ENCODE peak calls at places on chromosomes 12 and 14, in six cellular contexts. M, R, P, U, S and D are unnamed samples.

GRCh38 chr14:61525293-61526011 is 169.9 kb upstream of the HIF1A start:
- DNase-seq in M (peak), R (peak), P (peak), U (no peak), S (peak), D (peak)

GRCh38 chr12:119802472-119802871 is 74.6 kb downstream of the CIT start:
- DNase-seq in M (no peak), R (no peak), P (peak), U (peak), S (no peak), D (peak)

GRCh38 chr12:6784292-6784691 is 5.0 kb upstream of the CD4 start:
- DNase-seq in M (no peak), R (no peak), P (no peak), U (no peak), S (no peak), D (no peak)

GRCh38 chr12:93572712-93573551 is 457 bp downstream of the SOCS2 start:
- DNase-seq in M (no peak), R (no peak), P (peak), U (no peak), S (peak), D (no peak)

GRCh38 chr14:50082784-50083466 is 33.4 kb downstream of the VCPKMT start:
- DNase-seq in M (no peak), R (no peak), P (no peak), U (no peak), S (no peak), D (no peak)

GRCh38 chr12:105748806-105749600 is 389.8 kb downstream of the NUAK1 start:
- DNase-seq in M (peak), R (no peak), P (peak), U (peak), S (no peak), D (no peak)

GRCh38 chr12:47946413-47947107 is 16.8 kb upstream of the TMEM106C start:
- DNase-seq in M (no peak), R (no peak), P (no peak), U (no peak), S (peak), D (no peak)

GRCh38 chr14:101781240-101782061 is 19.9 kb downstream of the PPP2R5C start:
- DNase-seq in M (no peak), R (no peak), P (peak), U (no peak), S (no peak), D (no peak)

GRCh38 chr14:104431351-104431928 is 148.1 kb upstream of the C14orf180 start:
- DNase-seq in M (no peak), R (no peak), P (no peak), U (no peak), S (no peak), D (no peak)

GRCh38 chr12:46110928-46111699 is 120.7 kb upstream of the SCAF11 start:
- DNase-seq in M (no peak), R (no peak), P (no peak), U (no peak), S (no peak), D (no peak)

GRCh38 chr12:19575307-19576243 is 136.3 kb downstream of the AEBP2 start:
- DNase-seq in M (no peak), R (peak), P (peak), U (no peak), S (peak), D (no peak)

GRCh38 chr14:68394719-68395117 is 398.1 kb downstream of the ZFP36L1 start:
- DNase-seq in M (no peak), R (no peak), P (no peak), U (no peak), S (no peak), D (peak)

GRCh38 chr12:112182499-112182898 is 57.1 kb downstream of the TRAFD1 start:
- DNase-seq in M (no peak), R (no peak), P (no peak), U (peak), S (no peak), D (peak)

GRCh38 chr12:110159671-110160245 is 35.6 kb downstream of the IFT81 start:
- DNase-seq in M (no peak), R (no peak), P (no peak), U (no peak), S (no peak), D (no peak)

GRCh38 chr12:115963030-115963480 is 314.4 kb downstream of the MED13L start:
- DNase-seq in M (no peak), R (no peak), P (no peak), U (no peak), S (peak), D (no peak)

GRCh38 chr12:46152456-46152855 is 116.4 kb downstream of the SLC38A1 start:
- DNase-seq in M (no peak), R (no peak), P (no peak), U (no peak), S (no peak), D (no peak)

GRCh38 chr14:41404121-41404520 is 202.6 kb upstream of the LRFN5 start:
- DNase-seq in M (no peak), R (no peak), P (no peak), U (no peak), S (no peak), D (no peak)

DNA sequence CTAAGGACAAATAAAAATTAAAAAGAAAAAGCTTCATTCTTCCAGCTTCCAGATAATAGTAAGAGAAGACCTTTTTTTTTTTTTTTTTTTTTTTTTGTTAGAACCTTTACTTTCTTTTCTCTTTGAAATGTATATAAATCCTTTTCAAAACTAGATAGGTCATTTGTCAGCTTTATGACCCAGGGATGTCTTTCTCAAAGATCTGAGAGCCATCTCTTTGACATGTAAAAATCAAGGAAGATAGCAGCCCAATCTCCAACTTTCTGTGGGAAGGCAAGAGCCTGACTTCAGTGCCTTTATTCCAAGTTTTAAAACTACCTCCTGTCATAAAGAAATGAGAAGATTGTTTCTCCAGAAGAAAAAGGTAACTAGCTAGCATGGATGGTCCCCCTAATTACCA is 203.3 kb upstream of the LRFN5 start:
- DNase-seq in M (no peak), R (no peak), P (no peak), U (no peak), S (no peak), D (no peak)
- H3K27ac ChIP-seq in M (no peak), R (no peak), P (no peak), U (no peak), S (no peak), D (no peak)

DNA sequence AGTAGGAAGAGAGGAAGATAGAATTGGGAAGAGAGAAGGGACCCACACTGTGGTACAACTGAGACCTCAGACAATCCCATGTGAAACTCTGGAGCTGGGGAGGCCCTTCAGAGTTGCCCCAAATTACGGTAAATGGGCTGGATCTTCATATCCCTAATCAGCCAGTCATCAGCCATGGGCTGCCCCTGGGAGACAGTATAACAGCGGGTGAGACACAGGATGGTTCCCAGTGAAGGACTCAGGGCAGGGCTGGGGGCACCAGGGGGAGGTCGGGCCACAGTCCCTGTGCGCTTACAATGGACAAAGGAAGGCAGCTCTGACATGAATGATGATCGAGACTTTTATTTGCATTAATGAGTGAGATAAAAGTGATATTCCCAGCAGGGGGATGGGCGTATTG is 74.2 kb upstream of the BDKRB2 start:
- DNase-seq in M (no peak), R (no peak), P (no peak), U (no peak), S (no peak), D (no peak)
- H3K27ac ChIP-seq in M (no peak), R (no peak), P (no peak), U (no peak), S (no peak), D (no peak)

DNA sequence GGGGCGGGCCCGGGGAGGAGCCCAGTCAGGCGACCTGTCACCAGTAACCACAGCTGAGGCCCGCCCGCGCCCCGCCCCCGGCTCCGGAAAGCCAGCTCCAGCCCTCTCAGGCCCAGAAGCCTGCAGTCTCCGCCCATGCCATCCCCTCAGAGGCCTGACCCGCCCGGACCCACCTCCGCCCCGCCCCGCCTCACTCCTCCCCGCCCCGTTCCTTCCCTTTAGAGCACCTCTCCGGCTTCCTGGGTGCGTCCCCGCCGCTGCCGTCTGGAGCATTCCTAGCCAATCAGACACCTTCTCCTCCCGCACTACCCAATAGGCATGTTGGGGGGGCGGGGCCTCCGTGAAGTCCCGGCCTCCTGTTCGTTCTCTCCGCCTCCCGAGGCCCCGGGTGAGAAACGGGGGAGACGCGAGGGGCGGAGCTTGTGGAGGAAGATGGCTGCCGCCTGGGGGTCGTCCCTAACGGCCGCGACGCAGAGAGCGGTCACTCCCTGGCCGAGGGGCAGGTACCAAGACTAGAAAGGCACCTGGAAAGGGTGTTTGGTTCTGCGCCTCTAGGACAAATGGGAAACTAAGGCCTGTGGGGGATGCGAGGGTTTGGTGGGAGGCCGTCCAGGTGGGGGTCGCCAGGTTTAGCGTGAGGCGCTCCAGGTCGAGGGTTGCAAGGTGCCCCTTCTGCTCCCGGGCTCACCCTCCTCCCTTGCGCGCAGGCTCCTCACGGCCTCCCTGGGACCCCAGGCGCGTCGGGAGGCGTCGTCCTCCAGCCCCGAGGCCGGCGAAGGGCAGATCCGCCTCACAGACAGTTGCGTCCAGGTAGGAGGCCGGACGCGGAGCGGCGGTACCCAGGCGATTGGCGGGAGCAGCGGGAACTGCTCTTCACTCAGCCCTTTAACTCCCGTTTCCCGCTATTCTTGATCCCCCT is at the start of gene ISCA2:
- DNase-seq in M (peak), R (peak), P (peak), U (peak), S (peak), D (peak)
- H3K27ac ChIP-seq in M (peak), R (peak), P (peak), U (peak), S (peak), D (peak)

DNA sequence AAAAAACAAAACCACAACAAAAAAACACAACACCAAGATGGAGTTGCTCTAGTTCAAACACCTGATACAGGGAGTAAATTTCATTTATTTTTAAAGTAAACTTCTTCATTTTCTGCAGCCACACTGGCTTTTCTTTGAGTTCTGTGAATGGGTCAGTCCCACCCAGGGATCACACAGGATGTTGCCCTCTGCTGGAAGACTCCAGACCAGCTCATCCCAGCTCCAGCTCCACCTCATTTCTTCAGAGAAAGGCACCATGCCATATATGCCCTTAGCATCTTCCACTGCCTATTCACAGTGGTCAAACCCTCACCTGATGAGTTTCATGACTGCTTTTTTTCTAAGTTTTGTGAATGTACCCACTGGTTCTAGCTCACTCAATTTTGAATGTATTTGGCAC is 8.0 kb downstream of the GLIPR1 start:
- DNase-seq in M (no peak), R (peak), P (peak), U (no peak), S (peak), D (no peak)
- H3K27ac ChIP-seq in M (no peak), R (no peak), P (no peak), U (no peak), S (no peak), D (no peak)

DNA sequence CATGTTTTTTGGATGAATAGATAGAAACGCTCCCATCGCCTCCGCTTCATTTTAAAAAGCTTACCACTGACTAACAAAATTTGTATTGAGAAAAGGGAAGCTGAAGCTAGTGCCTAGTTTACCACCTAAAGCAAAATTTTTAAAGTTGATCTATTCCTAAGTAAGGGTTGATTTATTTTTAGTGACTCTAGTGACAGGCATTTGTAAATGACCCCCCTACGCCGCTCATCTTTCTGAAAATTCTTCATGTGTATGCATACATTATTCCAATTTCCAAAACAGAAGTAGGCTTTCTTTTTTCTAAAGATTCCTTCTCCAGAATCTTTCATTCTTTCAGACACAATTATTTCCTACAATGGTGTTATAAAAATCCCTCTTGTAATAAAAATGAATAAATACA is 5.4 kb downstream of the HMGA2 start:
- DNase-seq in M (no peak), R (no peak), P (no peak), U (no peak), S (no peak), D (no peak)
- H3K27ac ChIP-seq in M (no peak), R (no peak), P (no peak), U (no peak), S (peak), D (no peak)

GRCh38 chr12:118035194-118036041 is 18.9 kb downstream of the RFC5 start:
- DNase-seq in M (no peak), R (peak), P (no peak), U (no peak), S (peak), D (no peak)

GRCh38 chr12:118032188-118032587 is 15.7 kb downstream of the RFC5 start:
- DNase-seq in M (no peak), R (no peak), P (no peak), U (no peak), S (no peak), D (no peak)

GRCh38 chr12:118033902-118034301 is 17.4 kb downstream of the RFC5 start:
- DNase-seq in M (no peak), R (no peak), P (no peak), U (no peak), S (peak), D (no peak)

GRCh38 chr12:118034429-118035193 is 18.1 kb downstream of the RFC5 start:
- DNase-seq in M (no peak), R (peak), P (no peak), U (no peak), S (peak), D (no peak)

DNA sequence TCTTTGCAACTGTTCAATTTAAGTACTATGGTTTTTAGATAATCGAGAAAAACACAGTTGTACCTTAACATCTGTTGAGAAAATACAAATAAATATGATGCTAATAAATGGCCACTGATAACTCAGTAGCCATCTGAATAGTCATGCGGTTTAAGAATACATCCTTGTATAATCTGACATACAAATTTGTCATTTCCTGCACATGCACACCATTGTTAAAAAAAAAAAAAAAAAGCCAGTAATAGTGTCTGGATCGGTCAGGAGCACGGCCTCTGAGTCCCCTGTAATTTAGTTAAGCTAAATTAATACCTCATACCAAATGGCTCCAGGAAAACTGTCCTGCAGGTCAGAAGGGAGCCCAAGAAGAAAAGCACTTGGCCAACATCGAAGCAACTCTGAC is 16.8 kb downstream of the RFC5 start:
- DNase-seq in M (no peak), R (no peak), P (no peak), U (no peak), S (peak), D (no peak)
- H3K27ac ChIP-seq in M (no peak), R (no peak), P (no peak), U (peak), S (peak), D (no peak)

GRCh38 chr12:57743769-57744168 is 1.1 kb upstream of the TSPAN31 start:
- DNase-seq in M (no peak), R (no peak), P (no peak), U (no peak), S (no peak), D (no peak)

GRCh38 chr12:57744777-57745484 is at the start of gene TSPAN31:
- DNase-seq in M (peak), R (peak), P (peak), U (peak), S (peak), D (peak)

GRCh38 chr12:57744194-57744776 is 554 bp upstream of the TSPAN31 start:
- DNase-seq in M (peak), R (peak), P (peak), U (no peak), S (no peak), D (no peak)

GRCh38 chr12:57745485-57745881 is 644 bp downstream of the TSPAN31 start:
- DNase-seq in M (no peak), R (no peak), P (no peak), U (no peak), S (no peak), D (peak)

DNA sequence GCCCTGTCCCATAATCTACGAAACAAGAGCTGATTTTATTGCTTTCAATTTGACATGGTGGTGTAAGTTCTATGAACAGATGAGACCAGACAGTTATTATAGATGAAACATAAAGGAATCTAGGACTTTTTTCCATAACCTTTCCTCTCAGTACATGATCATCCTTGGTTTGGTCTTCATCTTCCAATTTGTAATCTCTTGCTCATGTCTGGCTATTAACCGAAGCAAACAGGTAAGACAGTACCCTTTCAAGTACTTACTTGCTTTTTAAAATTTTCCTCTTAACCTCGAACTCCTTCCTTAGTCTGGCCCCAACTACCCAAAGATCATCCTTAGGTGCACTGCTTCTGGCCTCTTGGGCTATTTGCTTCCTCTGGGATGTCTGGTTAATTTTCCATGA is 1.2 kb downstream of the TSPAN31 start:
- DNase-seq in M (no peak), R (no peak), P (no peak), U (no peak), S (no peak), D (no peak)
- H3K27ac ChIP-seq in M (peak), R (no peak), P (no peak), U (no peak), S (no peak), D (no peak)

DNA sequence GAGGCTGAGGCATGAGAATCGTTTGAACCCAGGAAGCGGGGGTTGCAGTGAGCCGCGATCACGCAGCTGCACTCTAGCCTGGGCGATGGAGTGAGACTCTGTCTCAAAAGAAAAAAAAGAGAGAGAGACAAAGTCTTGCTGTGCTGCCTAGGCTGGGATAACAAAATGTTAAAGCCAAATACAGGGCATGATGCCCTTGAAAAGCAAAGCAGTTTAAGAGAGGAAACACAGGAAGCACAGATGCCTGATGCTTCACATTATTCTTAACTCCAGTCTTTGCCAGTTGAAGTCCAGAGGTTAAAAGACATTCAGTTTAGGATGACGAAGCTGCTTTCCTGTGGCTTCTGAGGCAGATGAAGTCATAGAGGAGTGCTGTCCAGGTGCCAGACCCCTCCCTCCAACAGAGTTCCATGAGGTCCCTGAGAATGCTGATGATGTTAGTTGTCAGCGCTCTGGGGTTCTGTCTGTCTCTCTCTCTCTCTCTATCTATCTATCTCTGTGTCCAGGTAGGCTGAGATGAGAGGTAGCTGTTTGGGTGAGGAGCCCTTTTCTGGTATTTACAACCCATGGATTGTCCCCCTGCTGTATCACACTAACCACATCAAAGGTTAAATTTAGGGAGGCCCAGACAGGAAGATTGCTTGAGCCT is 4.9 kb upstream of the MRPL52 start:
- DNase-seq in M (no peak), R (peak), P (peak), U (no peak), S (peak), D (no peak)
- H3K27ac ChIP-seq in M (peak), R (peak), P (no peak), U (no peak), S (peak), D (no peak)